ENCODE peak calls at places on chromosomes 1 and 21, in seven cellular contexts. E is breast epithelium, J is NCI-H446 treated with DMSO at 0.1 percent for 48 hours, U is HFF-Myc, A is WTC11, K is B cell, W is NCI-H510A treated with DMSO at 0.1 percent for 48 hours. V is an unnamed sample.

GRCh38 chr1:180251526-180252305 is 21.7 kb downstream of the LHX4 start:
- DNase-seq in W (no peak), E (no peak), U (no peak), A (no peak), K (no peak), J (no peak), V (peak)

GRCh38 chr1:209107535-209107934 is 476.0 kb upstream of the CAMK1G start:
- DNase-seq in E (no peak), W (no peak), J (no peak), K (no peak), A (no peak), U (no peak), V (no peak)

GRCh38 chr1:56289260-56289659 is 290.1 kb downstream of the PLPP3 start:
- DNase-seq in A (no peak), E (no peak), K (no peak), U (no peak), J (no peak), W (peak), V (no peak)

GRCh38 chr21:31983120-31983519 is 110.3 kb downstream of the HUNK start:
- DNase-seq in K (no peak), A (no peak), J (no peak), E (no peak), U (no peak), W (no peak), V (no peak)

GRCh38 chr21:44423941-44424607 is 31.2 kb upstream of the LRRC3 start:
- DNase-seq in W (no peak), K (no peak), U (no peak), J (no peak), E (no peak), A (peak), V (peak)

GRCh38 chr1:162633327-162633762 is 1.1 kb downstream of the DDR2 start:
- DNase-seq in J (peak), A (no peak), K (no peak), W (no peak), E (no peak), U (no peak), V (no peak)

GRCh38 chr1:193111641-193112090 is 6.5 kb upstream of the GLRX2 start:
- DNase-seq in K (no peak), A (peak), W (no peak), J (no peak), E (peak), U (peak), V (no peak)

GRCh38 chr1:215845224-215845902 is 278.3 kb downstream of the KCTD3 start:
- DNase-seq in K (no peak), E (no peak), U (peak), A (no peak), W (no peak), J (no peak), V (no peak)

GRCh38 chr1:54706419-54706818 is 9.2 kb upstream of the TTC4 start:
- DNase-seq in K (no peak), J (no peak), U (no peak), A (no peak), W (no peak), E (no peak), V (no peak)

GRCh38 chr1:233945573-233945972 is 41.1 kb downstream of the SLC35F3 start:
- DNase-seq in W (no peak), A (no peak), U (no peak), J (no peak), K (no peak), E (no peak), V (no peak)

V was measured in Peyer's patch.